ENCODE peak calls at places on chromosomes 7 and 10, in four cellular contexts. R is hepatocyte, I is BJ, Y is fibroblast of lung. U is an unnamed sample.

GRCh38 chr10:103695584-103696005 is 159.8 kb downstream of the SH3PXD2A start:
- DNase-seq in R (no peak), I (no peak), Y (peak; percentile 17), U (no peak)

GRCh38 chr7:44990520-44991023 is 9.4 kb upstream of the CCM2 start:
- DNase-seq in R (no peak), I (no peak), Y (peak; percentile 91), U (no peak)

GRCh38 chr7:14891289-14891688 is 11.3 kb downstream of the DGKB start:
- DNase-seq in Y (no peak), R (no peak), I (no peak), U (no peak)

GRCh38 chr7:44854644-44855364 is 6.9 kb upstream of the H2AZ2 start:
- DNase-seq in Y (peak; percentile 57), I (no peak), R (no peak), U (no peak)

GRCh38 chr7:131648491-131648890 is 92.1 kb upstream of the PODXL start:
- DNase-seq in I (no peak), R (peak; percentile 36), Y (no peak), U (no peak)

GRCh38 chr10:74500026-74500704 is 326.2 kb upstream of the KAT6B start:
- DNase-seq in R (no peak), Y (no peak), I (no peak), U (no peak)

GRCh38 chr7:27170936-27171635 is 3.0 kb downstream of the HOXA10 start:
- DNase-seq in I (no peak), R (no peak), Y (no peak), U (peak; percentile 72)

GRCh38 chr10:49151025-49151445 is 17.2 kb upstream of the FAM170B start:
- DNase-seq in Y (no peak), R (no peak), I (no peak), U (no peak)

GRCh38 chr7:110673148-110673547 is 417.8 kb upstream of the LRRN3 start:
- DNase-seq in I (no peak), R (no peak), Y (no peak), U (no peak)

GRCh38 chr10:48494073-48494472 is 110.8 kb downstream of the ARHGAP22 start:
- DNase-seq in I (no peak), R (no peak), Y (no peak), U (peak; percentile 40)

GRCh38 chr10:76352300-76352699 is 920.9 kb downstream of the LRMDA start:
- DNase-seq in I (no peak), Y (peak; percentile 94), R (no peak), U (peak; percentile 85)

GRCh38 chr7:47552631-47553030 is 29.3 kb downstream of the TNS3 start:
- DNase-seq in R (no peak), I (no peak), Y (peak; percentile 91), U (no peak)

GRCh38 chr7:126686474-126686873 is 566.3 kb downstream of the GRM8 start:
- DNase-seq in R (no peak), Y (no peak), I (no peak), U (no peak)

GRCh38 chr7:105654994-105655900 is 74.0 kb upstream of the EFCAB10 start:
- DNase-seq in I (no peak), R (peak; percentile 69), Y (peak; percentile 57), U (no peak)

GRCh38 chr10:8128511-8128910 is 74.0 kb downstream of the GATA3 start:
- DNase-seq in Y (no peak), I (no peak), R (no peak), U (no peak)

GRCh38 chr7:82810558-82811259 is 352.0 kb downstream of the PCLO start:
- DNase-seq in R (peak; percentile 61), Y (peak; percentile 83), I (peak; percentile 68), U (no peak)

GRCh38 chr10:70532554-70533188 is 54.1 kb downstream of the PALD1 start:
- DNase-seq in R (no peak), Y (no peak), I (no peak), U (no peak)

GRCh38 chr10:6382081-6382480 is 179.3 kb downstream of the PFKFB3 start:
- DNase-seq in I (peak; percentile 26), Y (peak; percentile 81), R (no peak), U (no peak)

GRCh38 chr10:95755511-95756004 is 405 bp upstream of the ENTPD1 start:
- DNase-seq in R (peak; percentile 65), Y (no peak), I (no peak), U (no peak)

GRCh38 chr10:110775022-110775379 is 96.7 kb upstream of the PDCD4 start:
- DNase-seq in I (no peak), Y (no peak), R (peak; percentile 63), U (no peak)

GRCh38 chr7:30116771-30117170 is 18.0 kb upstream of the MTURN start:
- DNase-seq in Y (peak; percentile 71), I (peak; percentile 41), R (no peak), U (no peak)

GRCh38 chr10:3095373-3096139 is 28.2 kb downstream of the PFKP start:
- DNase-seq in R (peak; percentile 84), Y (peak; percentile 100), I (peak; percentile 98), U (no peak)

GRCh38 chr7:98163704-98164478 is 47.3 kb upstream of the BHLHA15 start:
- DNase-seq in R (peak; percentile 54), I (peak; percentile 83), Y (peak; percentile 74), U (peak; percentile 77)

GRCh38 chr7:16465469-16466086 is at the start of gene SOSTDC1:
- DNase-seq in R (peak; percentile 61), I (no peak), Y (peak; percentile 24), U (no peak)

GRCh38 chr7:2353650-2354172 is 916 bp upstream of the EIF3B start:
- DNase-seq in I (peak; percentile 31), R (peak; percentile 94), Y (peak; percentile 86), U (peak; percentile 87)

GRCh38 chr10:28678687-28679457 is 1.6 kb downstream of the BAMBI start:
- DNase-seq in Y (peak; percentile 61), R (no peak), I (no peak), U (no peak)

DNA sequence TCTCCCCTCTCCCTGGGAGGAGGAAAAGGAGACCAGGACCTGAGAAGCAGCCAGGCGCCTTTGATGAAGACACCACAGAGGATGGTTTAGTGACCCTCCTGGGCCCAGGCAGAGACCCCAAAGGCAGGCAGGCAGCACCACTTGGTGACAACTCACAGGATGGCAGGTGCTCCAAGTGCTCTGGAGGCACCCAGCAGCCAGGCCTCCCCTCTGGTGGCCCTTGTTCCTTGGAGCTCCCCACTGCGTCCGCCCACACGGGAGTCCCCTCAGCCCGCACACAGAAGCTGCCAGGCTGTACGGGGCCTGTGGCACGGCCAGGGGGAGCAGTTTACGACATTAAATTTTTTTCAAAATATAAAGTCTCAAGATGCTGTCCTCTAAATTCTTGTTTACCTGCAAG is 607.1 kb upstream of the FOXK1 start:
- DNase-seq in I (no peak), R (no peak), Y (no peak), U (no peak)
- TF ChIP-seq CTCF in I (no peak), R (no peak), Y (no peak), U (no peak)

GRCh38 chr7:117332031-117332430 is 9.2 kb upstream of the WNT2 start:
- DNase-seq in Y (no peak), R (no peak), I (no peak), U (no peak)

GRCh38 chr7:117338020-117338419 is 15.2 kb upstream of the WNT2 start:
- DNase-seq in Y (no peak), I (no peak), R (no peak), U (no peak)

DNA sequence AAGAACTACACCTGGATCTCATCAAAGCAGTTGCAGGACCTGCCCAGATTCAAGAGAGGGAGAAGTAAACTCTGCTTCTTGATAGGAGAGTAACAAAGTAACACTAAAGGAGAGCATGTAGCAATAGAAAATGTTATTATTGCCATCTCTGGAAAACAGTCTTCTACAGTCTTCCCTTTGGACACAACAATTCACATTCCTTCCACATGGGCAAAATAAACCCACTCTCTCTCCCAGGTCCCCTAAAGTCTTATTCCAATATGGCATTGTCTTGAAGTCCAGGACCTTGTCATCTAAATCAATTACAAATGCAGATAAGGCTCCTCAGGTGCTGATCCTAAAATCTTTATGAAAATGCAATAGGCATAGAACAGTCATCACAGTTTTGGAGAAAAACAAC is 10.3 kb upstream of the WNT2 start:
- DNase-seq in I (no peak), R (no peak), Y (no peak), U (no peak)
- TF ChIP-seq CTCF in I (peak; percentile 31), R (no peak), Y (peak; percentile 11), U (no peak)

GRCh38 chr10:12181065-12181775 is 14.5 kb downstream of the NUDT5 start:
- DNase-seq in I (no peak), R (no peak), Y (peak; percentile 36), U (no peak)

GRCh38 chr10:12180221-12180974 is 15.3 kb downstream of the NUDT5 start:
- DNase-seq in Y (no peak), I (no peak), R (peak; percentile 5), U (no peak)

GRCh38 chr10:12187321-12187905 is 8.3 kb downstream of the NUDT5 start:
- DNase-seq in R (no peak), I (no peak), Y (no peak), U (no peak)

GRCh38 chr10:12186324-12186723 is 9.4 kb downstream of the NUDT5 start:
- DNase-seq in R (no peak), Y (no peak), I (no peak), U (no peak)

GRCh38 chr10:12184165-12184564 is 11.5 kb downstream of the NUDT5 start:
- DNase-seq in R (no peak), I (no peak), Y (no peak), U (no peak)
- TF ChIP-seq CTCF in R (no peak), I (no peak), Y (no peak), U (no peak)

DNA sequence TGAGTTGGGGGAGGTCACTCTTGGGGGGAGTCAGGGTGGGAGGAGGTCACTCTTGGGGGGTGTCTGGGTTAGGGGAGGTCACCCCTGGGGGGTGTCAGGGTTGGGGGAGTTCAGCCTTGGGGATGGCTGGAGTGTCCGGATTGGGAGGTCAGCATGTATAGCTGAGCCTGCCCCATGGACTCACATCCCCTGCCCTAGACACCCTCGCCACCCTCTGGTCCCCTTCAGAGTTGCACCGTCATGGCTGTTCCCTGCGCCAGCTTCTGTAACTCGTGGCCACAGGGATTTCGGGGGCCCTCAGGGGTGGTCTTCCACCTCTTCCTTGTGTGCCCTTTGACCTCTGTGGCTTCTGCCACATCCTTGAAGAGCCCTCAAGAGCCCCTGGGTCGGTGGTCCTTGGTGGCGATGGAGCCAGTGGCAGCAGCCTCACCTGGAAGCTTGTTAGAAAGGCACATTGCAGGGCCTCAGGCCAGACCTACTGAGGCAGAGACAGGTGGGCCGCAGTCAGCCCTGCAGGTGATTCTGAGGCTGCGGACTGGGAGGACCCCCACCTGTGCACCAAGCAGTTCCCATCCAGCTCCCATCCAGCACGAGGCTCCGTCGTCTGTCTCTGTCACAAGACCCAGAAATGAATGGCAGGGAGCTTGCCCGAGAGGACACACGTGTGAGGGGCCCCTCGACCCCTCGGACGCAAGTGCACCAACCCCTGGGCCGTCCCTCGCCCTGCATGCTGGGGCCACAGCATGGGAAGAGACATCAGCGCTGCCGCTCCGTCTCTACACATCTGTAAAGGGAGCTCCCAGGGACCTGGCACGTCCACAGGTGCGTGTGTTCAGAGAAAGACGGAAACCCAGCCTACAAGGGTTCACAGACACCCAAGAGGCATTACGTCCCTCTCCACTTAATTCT is 44.7 kb upstream of the SUN1 start:
- DNase-seq in R (no peak), I (no peak), Y (no peak), U (no peak)
- TF ChIP-seq CTCF in R (no peak), I (no peak), Y (peak; percentile 13), U (no peak)

U was measured in RWPE2.